ENCODE peak calls at places on chromosomes 1 and 21, in five cellular contexts. C, N, L, Q and Z are unnamed samples. For H3K4me1, the result is how much of the 10 kb centered on the place peaks cover.

GRCh38 chr21:39317134-39318090 is 4.0 kb upstream of the BRWD1 start:
- DNase-seq in Q (no peak), C (peak), N (peak), L (no peak), Z (no peak)

GRCh38 chr1:17016317-17016661 is 4.6 kb upstream of the ATP13A2 start:
- DNase-seq in Q (no peak), C (peak), N (no peak), L (no peak), Z (no peak)

GRCh38 chr1:89523597-89524368 is 846 bp upstream of the LRRC8B start:
- DNase-seq in L (peak), C (peak), Q (no peak), N (peak), Z (no peak)

GRCh38 chr1:111738436-111739221 is 566 bp downstream of the INKA2 start:
- DNase-seq in L (peak), Q (no peak), N (no peak), C (peak), Z (peak)

GRCh38 chr1:225953315-225953714 is 12.3 kb upstream of the LEFTY2 start:
- DNase-seq in L (no peak), N (no peak), C (no peak), Q (no peak), Z (no peak)

GRCh38 chr1:226798427-226799411 is 59.6 kb upstream of the ITPKB start:
- DNase-seq in Q (no peak), L (peak), C (no peak), N (peak), Z (peak)

GRCh38 chr1:229110986-229111385 is 159.9 kb upstream of the RAB4A start:
- DNase-seq in C (no peak), N (no peak), Q (no peak), L (no peak), Z (no peak)

GRCh38 chr1:224378855-224379631 is 22.4 kb downstream of the CNIH4 start:
- DNase-seq in L (no peak), Q (no peak), C (no peak), N (no peak), Z (no peak)

GRCh38 chr1:66048011-66048410 is 255.3 kb downstream of the PDE4B start:
- DNase-seq in N (no peak), C (peak), Q (no peak), L (no peak), Z (no peak)

GRCh38 chr1:44640178-44640865 is 34.0 kb downstream of the TMEM53 start:
- DNase-seq in N (no peak), L (no peak), Q (no peak), C (no peak), Z (no peak)

GRCh38 chr1:178713270-178713669 is 11.8 kb upstream of the RALGPS2 start:
- DNase-seq in Q (no peak), C (peak), L (no peak), N (no peak), Z (no peak)

GRCh38 chr1:64235133-64235532 is 31.7 kb downstream of the UBE2U start:
- DNase-seq in Q (no peak), N (no peak), L (no peak), C (peak), Z (no peak)

GRCh38 chr1:246932366-246932700 is 585 bp upstream of the AHCTF1 start:
- DNase-seq in N (no peak), C (no peak), L (no peak), Q (no peak), Z (no peak)

GRCh38 chr1:183881387-183882084 is 76.6 kb downstream of the RGL1 start:
- DNase-seq in Q (no peak), C (peak), N (no peak), L (no peak), Z (no peak)

GRCh38 chr1:181987996-181988395 is 73.5 kb downstream of the ZNF648 start:
- DNase-seq in Q (no peak), L (no peak), C (no peak), N (no peak), Z (no peak)

GRCh38 chr1:112849425-112849966 is 106.5 kb downstream of the SLC16A1 start:
- DNase-seq in Q (no peak), N (no peak), L (no peak), C (peak), Z (no peak)

GRCh38 chr1:241624925-241625324 is 15.2 kb downstream of the CHML start:
- DNase-seq in L (no peak), N (no peak), C (peak), Q (no peak), Z (no peak)

GRCh38 chr1:14869197-14869596 is 270.7 kb downstream of the KAZN start:
- DNase-seq in C (no peak), N (no peak), Q (no peak), L (no peak), Z (no peak)

GRCh38 chr1:22131875-22132486 is 10.9 kb downstream of the WNT4 start:
- DNase-seq in Q (no peak), N (peak), C (peak), L (peak), Z (peak)

GRCh38 chr1:43776043-43776761 is 68.9 kb downstream of the ST3GAL3 start:
- DNase-seq in Q (no peak), C (peak), N (no peak), L (no peak), Z (no peak)

GRCh38 chr1:151934048-151934493 is 24.8 kb upstream of the THEM4 start:
- DNase-seq in Q (no peak), N (peak), L (peak), C (peak), Z (peak)

GRCh38 chr1:151972533-151973270 is 21.0 kb downstream of the S100A10 start:
- DNase-seq in Q (no peak), L (no peak), N (peak), C (peak), Z (no peak)

GRCh38 chr1:20086800-20087199 is 16.8 kb downstream of the PLA2G5 start:
- DNase-seq in C (no peak), L (no peak), N (no peak), Q (no peak), Z (no peak)

GRCh38 chr1:201461193-201461657 is 7.8 kb downstream of the PHLDA3 start:
- DNase-seq in L (no peak), C (peak), N (peak), Q (peak), Z (no peak)

GRCh38 chr1:170664828-170665617 is 1.1 kb downstream of the PRRX1 start:
- DNase-seq in C (peak), N (no peak), L (no peak), Q (no peak), Z (no peak)

GRCh38 chr1:5994713-5995621 is 2.7 kb upstream of the NPHP4 start:
- DNase-seq in Q (no peak), N (no peak), L (peak), C (no peak), Z (peak)

GRCh38 chr1:51642739-51643142 is 25.8 kb downstream of the OSBPL9 start:
- DNase-seq in L (no peak), Q (no peak), N (no peak), C (peak), Z (no peak)

GRCh38 chr1:197806718-197807117 is 31.4 kb upstream of the DENND1B start:
- DNase-seq in Q (no peak), C (no peak), L (no peak), N (no peak), Z (no peak)

GRCh38 chr21:31913191-31913608 is 40.4 kb downstream of the HUNK start:
- DNase-seq in L (no peak), C (no peak), Q (no peak), N (no peak), Z (no peak)

GRCh38 chr21:32726742-32727477 is 903 bp downstream of the SYNJ1 start:
- DNase-seq in C (peak), Q (peak), L (peak), N (peak), Z (no peak)

GRCh38 chr1:32775640-32776337 is 41.4 kb downstream of the YARS1 start:
- DNase-seq in L (no peak), Q (no peak), N (no peak), C (no peak), Z (no peak)

GRCh38 chr1:31577515-31578191 is 1.3 kb downstream of the TINAGL1 start:
- DNase-seq in N (peak), Q (no peak), L (no peak), C (peak), Z (no peak)

GRCh38 chr1:31576743-31577455 is 584 bp downstream of the TINAGL1 start:
- DNase-seq in N (peak), L (no peak), Q (no peak), C (no peak), Z (no peak)

GRCh38 chr1:31580891-31581603 is 4.7 kb downstream of the TINAGL1 start:
- DNase-seq in N (peak), L (no peak), C (no peak), Q (no peak), Z (no peak)

GRCh38 chr1:31580513-31580870 is 4.2 kb downstream of the TINAGL1 start:
- DNase-seq in L (no peak), C (peak), N (no peak), Q (no peak), Z (peak)

DNA sequence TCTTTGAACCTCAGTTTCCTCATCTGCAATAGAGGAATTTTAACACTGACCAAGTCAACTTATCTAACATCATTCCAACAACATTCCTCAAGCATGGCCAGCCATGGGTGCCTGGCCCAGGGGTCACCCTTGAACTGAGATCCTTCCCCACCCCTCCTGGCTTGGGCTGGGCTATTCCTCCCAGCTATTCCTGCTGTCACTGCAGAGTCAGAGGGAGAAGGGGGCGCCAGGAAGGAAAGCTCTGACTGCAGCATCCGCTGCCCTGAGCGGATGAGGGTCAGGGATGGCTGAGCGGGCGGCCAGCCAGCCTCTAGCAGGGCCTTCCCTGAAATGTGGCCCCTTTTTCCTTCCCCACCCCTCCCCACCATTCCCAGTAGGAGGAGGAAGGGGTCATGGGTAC is 3.1 kb downstream of the TINAGL1 start:
- DNase-seq in L (no peak), C (peak), N (no peak), Q (no peak), Z (no peak)
- H3K4me1 ChIP-seq in L (under half), C (under half), N (under half), Q (half or more), Z (under half)

GRCh38 chr21:41497836-41498235 is 10.1 kb downstream of the TMPRSS2 start:
- DNase-seq in C (no peak), L (no peak), N (no peak), Q (no peak), Z (no peak)
- H3K27ac ChIP-seq in C (no peak), L (no peak), N (no peak), Q (no peak), Z (no peak)

DNA sequence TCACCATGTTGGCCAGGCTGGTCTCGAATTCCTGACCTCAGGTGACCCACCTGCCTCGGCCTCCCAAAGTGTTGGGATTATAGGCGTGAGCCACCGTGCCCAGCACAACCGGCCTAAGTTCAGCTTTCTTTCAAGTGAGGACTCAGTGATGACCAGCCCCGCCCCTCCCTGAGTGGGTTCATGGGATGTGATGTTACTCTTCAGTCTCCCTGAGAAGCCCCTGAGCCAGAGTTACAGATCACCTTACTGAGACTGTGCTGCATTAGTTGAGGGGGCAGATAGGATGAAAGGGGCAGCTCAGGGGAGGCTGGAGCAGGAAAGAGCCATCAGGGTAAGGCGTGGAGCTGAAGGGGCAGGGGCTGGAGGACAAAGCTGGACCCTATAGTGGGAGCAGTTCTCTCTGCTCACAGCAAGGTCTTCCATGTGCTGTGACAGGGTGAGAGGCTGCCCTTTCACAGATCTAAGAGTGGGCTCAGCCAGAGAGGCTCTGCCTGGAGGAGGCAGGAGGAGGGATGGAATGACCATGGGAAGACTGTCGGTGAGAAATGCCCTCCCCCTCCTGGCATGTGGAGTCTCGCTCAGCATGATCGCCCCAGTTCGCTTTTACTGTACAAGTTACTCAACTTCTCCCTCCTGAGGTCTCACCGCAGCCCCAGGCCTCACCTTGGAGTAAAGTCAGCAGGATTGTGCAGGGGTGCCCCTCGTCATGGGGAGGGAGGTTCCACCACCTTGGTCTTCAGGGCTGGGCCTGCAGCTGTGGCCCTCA is 13.4 kb downstream of the SH2D2A start:
- DNase-seq in N (no peak), Q (no peak), C (no peak), L (no peak), Z (no peak)
- H3K4me1 ChIP-seq in N (under half), Q (under half), C (under half), L (under half), Z (under half)

DNA sequence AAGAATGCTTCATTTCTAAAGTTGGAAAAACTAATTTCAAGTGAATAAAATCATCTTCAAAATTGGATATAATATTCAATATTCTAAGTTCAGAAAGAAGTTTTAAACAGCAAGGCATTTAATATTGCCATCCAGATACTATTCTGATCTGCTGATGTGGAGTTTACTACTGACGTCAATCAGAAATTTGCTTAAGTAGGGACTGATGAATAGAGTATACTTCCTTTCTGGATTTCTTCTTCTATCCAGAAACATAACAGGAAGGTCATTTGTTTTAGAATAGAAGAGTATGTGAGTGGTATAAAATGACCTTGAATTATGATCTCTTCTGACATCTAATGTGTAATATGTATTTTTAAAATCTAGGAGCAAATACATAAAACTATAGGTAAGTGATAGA is 308.1 kb upstream of the ADGRL2 start:
- DNase-seq in C (no peak), L (no peak), Q (no peak), N (no peak), Z (no peak)
- H3K27ac ChIP-seq in C (no peak), L (no peak), Q (no peak), N (no peak), Z (no peak)

GRCh38 chr1:211825990-211826389 is 4.6 kb downstream of the LPGAT1 start:
- DNase-seq in C (peak), L (no peak), N (no peak), Q (no peak), Z (no peak)

GRCh38 chr1:211828584-211829342 is 1.8 kb downstream of the LPGAT1 start:
- DNase-seq in N (no peak), L (no peak), Q (no peak), C (no peak), Z (no peak)

DNA sequence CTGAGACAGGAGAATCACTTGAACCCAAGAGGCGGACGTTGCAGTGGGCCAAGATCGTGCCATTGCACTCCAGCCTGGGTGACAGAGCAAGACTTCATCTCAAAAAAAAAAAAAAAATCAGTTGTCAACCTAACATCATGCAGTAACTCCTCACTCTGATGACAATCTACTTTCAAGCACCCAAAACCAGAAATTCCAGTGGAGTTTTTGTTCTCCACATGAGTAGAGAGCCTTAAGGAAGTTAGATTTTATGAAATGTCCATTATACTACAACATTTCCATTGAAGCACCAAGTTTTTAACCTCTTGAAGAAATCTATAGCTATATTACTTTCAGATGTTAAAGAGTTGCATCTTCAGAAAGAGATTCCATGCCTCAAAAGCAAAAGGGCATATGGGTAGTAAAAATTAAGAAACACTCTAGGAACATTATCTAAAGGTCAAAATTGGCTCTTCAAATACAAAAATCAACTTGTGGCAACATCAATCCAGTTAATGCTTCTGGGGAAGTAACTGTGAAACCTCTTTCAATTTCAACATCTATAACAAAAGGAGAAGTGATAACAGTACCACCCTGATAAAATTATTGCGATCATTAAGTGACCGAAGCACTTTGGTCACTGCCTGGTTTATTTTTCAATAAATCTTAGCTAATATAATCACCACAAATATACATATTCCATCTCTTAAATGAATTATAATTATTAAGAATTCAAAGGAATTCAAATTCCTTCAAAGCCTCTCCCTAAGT is 7.7 kb downstream of the LPGAT1 start:
- DNase-seq in Q (no peak), C (no peak), L (no peak), N (no peak), Z (no peak)
- H3K4me1 ChIP-seq in Q (under half), C (under half), L (under half), N (under half), Z (under half)

GRCh38 chr1:244821134-244821533 is 14.3 kb upstream of the COX20 start:
- DNase-seq in N (no peak), L (no peak), Q (no peak), C (peak), Z (no peak)
- H3K27ac ChIP-seq in N (no peak), L (no peak), Q (no peak), C (peak), Z (no peak)

GRCh38 chr1:172815740-172816139 is 156.8 kb downstream of the FASLG start:
- DNase-seq in L (no peak), N (no peak), C (no peak), Q (no peak), Z (no peak)

GRCh38 chr1:172821609-172822274 is 162.8 kb downstream of the FASLG start:
- DNase-seq in Q (no peak), N (peak), L (no peak), C (peak), Z (no peak)

GRCh38 chr1:172823534-172823933 is 164.6 kb downstream of the FASLG start:
- DNase-seq in L (no peak), C (peak), Q (no peak), N (no peak), Z (no peak)

GRCh38 chr1:172820759-172821158 is 161.9 kb downstream of the FASLG start:
- DNase-seq in N (no peak), L (no peak), C (no peak), Q (no peak), Z (no peak)

DNA sequence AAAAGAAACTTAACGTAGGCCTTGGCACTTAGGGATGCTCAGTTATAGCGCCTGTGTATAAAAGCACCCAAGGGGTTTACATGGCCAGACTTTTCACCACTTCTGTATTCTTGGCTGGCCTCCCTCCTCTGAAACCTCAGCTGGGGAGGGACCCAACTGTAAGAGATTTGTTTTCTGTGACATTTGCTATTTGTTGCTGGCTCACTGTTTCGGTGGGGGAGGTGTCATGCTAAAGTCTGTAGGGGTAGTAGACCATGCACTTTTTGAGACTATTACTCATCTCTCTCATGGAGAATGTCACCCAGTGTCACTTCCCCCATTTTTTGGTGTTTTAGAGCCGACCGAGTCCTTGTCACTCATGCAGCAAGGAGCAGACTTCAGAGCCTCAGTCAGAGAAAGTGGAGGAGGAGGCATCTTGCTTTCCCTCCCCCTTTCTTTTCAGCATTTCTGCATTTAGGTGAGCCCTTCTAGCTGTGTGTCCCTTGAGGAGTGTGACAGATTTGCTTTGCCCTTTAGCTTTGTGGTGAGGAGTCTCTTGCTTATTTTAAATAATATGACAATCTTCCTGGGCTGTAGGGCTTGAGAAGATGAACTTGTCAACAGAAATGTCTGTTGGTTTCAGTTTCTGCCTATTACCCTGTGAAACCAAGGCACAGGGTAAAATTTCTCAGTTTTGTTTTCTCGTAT is 160.1 kb downstream of the FASLG start:
- DNase-seq in Q (no peak), L (peak), N (no peak), C (peak), Z (no peak)
- H3K4me1 ChIP-seq in Q (under half), L (under half), N (under half), C (under half), Z (under half)

GRCh38 chr21:35426897-35427296 is 377.8 kb upstream of the RUNX1 start:
- DNase-seq in N (no peak), C (no peak), Q (no peak), L (no peak), Z (no peak)

GRCh38 chr21:35428041-35428400 is 378.9 kb upstream of the RUNX1 start:
- DNase-seq in L (no peak), C (peak), Q (no peak), N (no peak), Z (no peak)

GRCh38 chr21:35428927-35429326 is 379.8 kb upstream of the RUNX1 start:
- DNase-seq in N (no peak), C (peak), L (no peak), Q (no peak), Z (no peak)

GRCh38 chr21:35427320-35428040 is 378.4 kb upstream of the RUNX1 start:
- DNase-seq in L (no peak), N (no peak), C (peak), Q (no peak), Z (no peak)

GRCh38 chr21:35428489-35428888 is 379.4 kb upstream of the RUNX1 start:
- DNase-seq in N (no peak), C (peak), Q (no peak), L (peak), Z (peak)
- H3K27ac ChIP-seq in N (no peak), C (no peak), Q (peak), L (no peak), Z (no peak)

GRCh38 chr1:166868639-166869038 is 7.4 kb downstream of the TADA1 start:
- DNase-seq in Q (no peak), C (no peak), L (no peak), N (no peak), Z (no peak)
- H3K4me1 ChIP-seq in Q (under half), C (under half), L (under half), N (under half), Z (under half)